ENCODE peak calls at places on chromosomes 13 and 19, in eight cellular contexts. U is GM04503; Q is iris pigment epithelial cell; B is activated T-cell treated with anti-CD3 and anti-CD28 coated beads for 24 hours; N is activated CD4-positive, alpha-beta T cell treated with anti-CD3 and anti-CD28 coated beads, Interleukin-2, amount 50 U/mL, for 24 hours; H is nephron progenitor cell; D is T1000; I is pancreas. S is an unnamed sample.

GRCh38 chr19:46731007-46731501 is 14.1 kb upstream of the PRKD2 start:
- DNase-seq in U (peak), Q (peak), B (no peak), N (no peak), H (no peak), D (peak), I (no peak), S (no peak)

GRCh38 chr13:97307882-97308624 is 85.9 kb downstream of the MBNL2 start:
- DNase-seq in U (peak), Q (peak), B (no peak), N (no peak), H (no peak), D (peak), I (no peak), S (no peak)

GRCh38 chr13:43942301-43942700 is 62.6 kb downstream of the LACC1 start:
- DNase-seq in U (no peak), Q (peak), B (no peak), N (no peak), H (no peak), D (no peak), I (no peak), S (no peak)

GRCh38 chr13:50222569-50223332 is 207.5 kb downstream of the KCNRG start:
- DNase-seq in U (peak), Q (peak), B (no peak), N (no peak), H (no peak), D (no peak), I (peak), S (no peak)

GRCh38 chr13:26534036-26534726 is 23.3 kb upstream of the WASF3 start:
- DNase-seq in U (no peak), Q (no peak), B (no peak), N (no peak), H (no peak), D (no peak), I (no peak), S (no peak)

GRCh38 chr19:2602391-2603181 is 99.9 kb downstream of the GNG7 start:
- DNase-seq in U (peak), Q (peak), B (no peak), N (no peak), H (peak), D (no peak), I (peak), S (no peak)

GRCh38 chr13:94178625-94179244 is 300.7 kb downstream of the DCT start:
- DNase-seq in U (no peak), Q (peak), B (no peak), N (no peak), H (no peak), D (no peak), I (no peak), S (no peak)

GRCh38 chr13:100363874-100364273 is 224.7 kb downstream of the GGACT start:
- DNase-seq in U (peak), Q (peak), B (no peak), N (no peak), H (no peak), D (no peak), I (no peak), S (no peak)

GRCh38 chr19:6828698-6829633 is 56.5 kb downstream of the VAV1 start:
- DNase-seq in U (no peak), Q (no peak), B (peak), N (no peak), H (no peak), D (no peak), I (no peak), S (peak)

GRCh38 chr19:11783767-11784166 is 14.6 kb upstream of the ZNF491 start:
- DNase-seq in U (no peak), Q (no peak), B (no peak), N (no peak), H (no peak), D (no peak), I (no peak), S (no peak)

GRCh38 chr13:23558675-23559536 is 11.3 kb upstream of the TNFRSF19 start:
- DNase-seq in U (peak), Q (peak), B (no peak), N (no peak), H (no peak), D (peak), I (no peak), S (no peak)

GRCh38 chr13:98142427-98143156 is at the start of gene FARP1:
- DNase-seq in U (no peak), Q (peak), B (peak), N (no peak), H (peak), D (peak), I (peak), S (peak)

GRCh38 chr19:3852614-3853254 is 16.1 kb downstream of the ZFR2 start:
- DNase-seq in U (peak), Q (peak), B (peak), N (no peak), H (no peak), D (peak), I (no peak), S (peak)

GRCh38 chr19:13103961-13104847 is 1.5 kb upstream of the LYL1 start:
- DNase-seq in U (no peak), Q (no peak), B (no peak), N (no peak), H (peak), D (no peak), I (peak), S (peak)

GRCh38 chr13:97004886-97005285 is 10.6 kb upstream of the OXGR1 start:
- DNase-seq in U (no peak), Q (peak), B (no peak), N (no peak), H (no peak), D (no peak), I (no peak), S (no peak)

GRCh38 chr13:43804461-43805070 is 17.8 kb upstream of the ENOX1 start:
- DNase-seq in U (no peak), Q (peak), B (no peak), N (no peak), H (no peak), D (no peak), I (no peak), S (no peak)

GRCh38 chr19:15508035-15508710 is at the start of gene CYP4F22:
- DNase-seq in U (no peak), Q (no peak), B (no peak), N (no peak), H (no peak), D (no peak), I (no peak), S (no peak)

GRCh38 chr19:6536138-6536671 is 5.4 kb downstream of the TNFSF9 start:
- DNase-seq in U (no peak), Q (peak), B (peak), N (peak), H (peak), D (no peak), I (no peak), S (peak)

GRCh38 chr19:31676271-31677004 is 327.2 kb upstream of the TSHZ3 start:
- DNase-seq in U (no peak), Q (no peak), B (no peak), N (no peak), H (no peak), D (no peak), I (no peak), S (no peak)

GRCh38 chr19:5580116-5580515 is 12.4 kb upstream of the TINCR start:
- DNase-seq in U (no peak), Q (no peak), B (no peak), N (no peak), H (no peak), D (no peak), I (no peak), S (no peak)

GRCh38 chr13:106958690-106959089 is 390.8 kb upstream of the ARGLU1 start:
- DNase-seq in U (no peak), Q (no peak), B (no peak), N (no peak), H (no peak), D (no peak), I (no peak), S (no peak)

GRCh38 chr13:100881291-100881864 is 206.8 kb upstream of the TMTC4 start:
- DNase-seq in U (no peak), Q (peak), B (no peak), N (no peak), H (no peak), D (no peak), I (no peak), S (no peak)

GRCh38 chr13:102771298-102772041 is 2.1 kb downstream of the TEX30 start:
- DNase-seq in U (no peak), Q (peak), B (no peak), N (no peak), H (no peak), D (no peak), I (no peak), S (no peak)

GRCh38 chr19:5624741-5625140 is 1.9 kb downstream of the SAFB start:
- DNase-seq in U (no peak), Q (no peak), B (no peak), N (no peak), H (no peak), D (no peak), I (no peak), S (no peak)

GRCh38 chr19:37988758-37989635 is 82.0 kb downstream of the SIPA1L3 start:
- DNase-seq in U (no peak), Q (no peak), B (no peak), N (no peak), H (peak), D (no peak), I (no peak), S (peak)

GRCh38 chr19:7326105-7326877 is 22.4 kb upstream of the ARHGEF18 start:
- DNase-seq in U (no peak), Q (peak), B (no peak), N (no peak), H (peak), D (no peak), I (no peak), S (no peak)

S was measured in stimulated activated naive B cell treated with anti-CD40 and anti-IgM and Interleukin-4, amounts not matched to agents 10 μg/mL and 1 μg/mL and 100 μg/mL, for 72 hours.